ENCODE peak calls at places on chromosome 2, in eight cellular contexts. One of them, this sample, is unnamed.

GRCh38 chr2:212832211-212833195 is 293.9 kb upstream of the ERBB4 start:
- DNase-seq in Calu3: no peak
- DNase-seq in colonic mucosa: no peak
- DNase-seq in GM13977: peak; percentile 12
- DNase-seq in H1: no peak
- DNase-seq in cardiac muscle cell: no peak
- DNase-seq in transverse colon: no peak
- DNase-seq in BJ: no peak
- DNase-seq in this sample: no peak

GRCh38 chr2:25497862-25498407 is 156.2 kb upstream of the DNMT3A start:
- DNase-seq in Calu3: no peak
- DNase-seq in colonic mucosa: no peak
- DNase-seq in GM13977: peak; percentile 39
- DNase-seq in H1: no peak
- DNase-seq in cardiac muscle cell: no peak
- DNase-seq in transverse colon: no peak
- DNase-seq in BJ: no peak
- DNase-seq in this sample: no peak

GRCh38 chr2:120589782-120590608 is 145.7 kb upstream of the GLI2 start:
- DNase-seq in Calu3: no peak
- DNase-seq in colonic mucosa: no peak
- DNase-seq in GM13977: no peak
- DNase-seq in H1: no peak
- DNase-seq in cardiac muscle cell: no peak
- DNase-seq in transverse colon: no peak
- DNase-seq in BJ: peak; percentile 71
- DNase-seq in this sample: peak; percentile 75

GRCh38 chr2:37394263-37394662 is 49.8 kb downstream of the QPCT start:
- DNase-seq in Calu3: no peak
- DNase-seq in colonic mucosa: no peak
- DNase-seq in GM13977: no peak
- DNase-seq in H1: no peak
- DNase-seq in cardiac muscle cell: no peak
- DNase-seq in transverse colon: no peak
- DNase-seq in BJ: no peak
- DNase-seq in this sample: no peak

GRCh38 chr2:226742346-226742745 is 57.3 kb downstream of the IRS1 start:
- DNase-seq in Calu3: no peak
- DNase-seq in colonic mucosa: no peak
- DNase-seq in GM13977: no peak
- DNase-seq in H1: no peak
- DNase-seq in cardiac muscle cell: no peak
- DNase-seq in transverse colon: no peak
- DNase-seq in BJ: no peak
- DNase-seq in this sample: no peak

GRCh38 chr2:207008105-207008990 is 69.0 kb downstream of the CPO start:
- DNase-seq in Calu3: no peak
- DNase-seq in colonic mucosa: no peak
- DNase-seq in GM13977: no peak
- DNase-seq in H1: peak; percentile 63
- DNase-seq in cardiac muscle cell: no peak
- DNase-seq in transverse colon: no peak
- DNase-seq in BJ: no peak
- DNase-seq in this sample: no peak

GRCh38 chr2:129336276-129336675 is 643.2 kb upstream of the RAB6C start:
- DNase-seq in Calu3: no peak
- DNase-seq in colonic mucosa: no peak
- DNase-seq in GM13977: no peak
- DNase-seq in H1: no peak
- DNase-seq in cardiac muscle cell: no peak
- DNase-seq in transverse colon: no peak
- DNase-seq in BJ: no peak
- DNase-seq in this sample: no peak

GRCh38 chr2:14420851-14421250 is 211.7 kb upstream of the LRATD1 start:
- DNase-seq in Calu3: no peak
- DNase-seq in colonic mucosa: no peak
- DNase-seq in GM13977: no peak
- DNase-seq in H1: no peak
- DNase-seq in cardiac muscle cell: no peak
- DNase-seq in transverse colon: no peak
- DNase-seq in BJ: peak; percentile 9
- DNase-seq in this sample: no peak

GRCh38 chr2:176873403-176873802 is 339.2 kb upstream of the HNRNPA3 start:
- DNase-seq in Calu3: no peak
- DNase-seq in colonic mucosa: no peak
- DNase-seq in GM13977: no peak
- DNase-seq in H1: no peak
- DNase-seq in cardiac muscle cell: no peak
- DNase-seq in transverse colon: no peak
- DNase-seq in BJ: no peak
- DNase-seq in this sample: no peak

GRCh38 chr2:13433954-13434353 is 717.2 kb downstream of the TRIB2 start:
- DNase-seq in Calu3: no peak
- DNase-seq in colonic mucosa: no peak
- DNase-seq in GM13977: no peak
- DNase-seq in H1: no peak
- DNase-seq in cardiac muscle cell: no peak
- DNase-seq in transverse colon: no peak
- DNase-seq in BJ: no peak
- DNase-seq in this sample: no peak

GRCh38 chr2:209348453-209348852 is 75.4 kb upstream of the MAP2 start:
- DNase-seq in Calu3: no peak
- DNase-seq in colonic mucosa: no peak
- DNase-seq in GM13977: no peak
- DNase-seq in H1: no peak
- DNase-seq in cardiac muscle cell: no peak
- DNase-seq in transverse colon: no peak
- DNase-seq in BJ: no peak
- DNase-seq in this sample: no peak

GRCh38 chr2:150994041-150994440 is 267.6 kb downstream of the RBM43 start:
- DNase-seq in Calu3: no peak
- DNase-seq in colonic mucosa: no peak
- DNase-seq in GM13977: no peak
- DNase-seq in H1: no peak
- DNase-seq in cardiac muscle cell: no peak
- DNase-seq in transverse colon: no peak
- DNase-seq in BJ: no peak
- DNase-seq in this sample: peak; percentile 36

GRCh38 chr2:241200822-241201395 is 12.4 kb downstream of the ANO7 start:
- DNase-seq in Calu3: no peak
- DNase-seq in colonic mucosa: no peak
- DNase-seq in GM13977: no peak
- DNase-seq in H1: no peak
- DNase-seq in cardiac muscle cell: no peak
- DNase-seq in transverse colon: no peak
- DNase-seq in BJ: no peak
- DNase-seq in this sample: no peak

GRCh38 chr2:161134547-161135518 is 25.4 kb upstream of the TANK start:
- DNase-seq in Calu3: peak; percentile 36
- DNase-seq in colonic mucosa: peak; percentile 68
- DNase-seq in GM13977: no peak
- DNase-seq in H1: no peak
- DNase-seq in cardiac muscle cell: no peak
- DNase-seq in transverse colon: no peak
- DNase-seq in BJ: no peak
- DNase-seq in this sample: no peak

GRCh38 chr2:161136696-161137324 is 23.4 kb upstream of the TANK start:
- DNase-seq in Calu3: peak; percentile 26
- DNase-seq in colonic mucosa: no peak
- DNase-seq in GM13977: peak; percentile 40
- DNase-seq in H1: no peak
- DNase-seq in cardiac muscle cell: peak; percentile 21
- DNase-seq in transverse colon: no peak
- DNase-seq in BJ: no peak
- DNase-seq in this sample: no peak

GRCh38 chr2:161133366-161133765 is 26.9 kb upstream of the TANK start:
- DNase-seq in Calu3: no peak
- DNase-seq in colonic mucosa: no peak
- DNase-seq in GM13977: no peak
- DNase-seq in H1: no peak
- DNase-seq in cardiac muscle cell: no peak
- DNase-seq in transverse colon: no peak
- DNase-seq in BJ: no peak
- DNase-seq in this sample: no peak

GRCh38 chr2:161138429-161138828 is 21.8 kb upstream of the TANK start:
- DNase-seq in Calu3: peak; percentile 30
- DNase-seq in colonic mucosa: no peak
- DNase-seq in GM13977: no peak
- DNase-seq in H1: no peak
- DNase-seq in cardiac muscle cell: no peak
- DNase-seq in transverse colon: no peak
- DNase-seq in BJ: no peak
- DNase-seq in this sample: no peak

GRCh38 chr2:161136194-161136593 is 24.0 kb upstream of the TANK start:
- DNase-seq in Calu3: no peak
- DNase-seq in colonic mucosa: no peak
- DNase-seq in GM13977: no peak
- DNase-seq in H1: no peak
- DNase-seq in cardiac muscle cell: no peak
- DNase-seq in transverse colon: no peak
- DNase-seq in BJ: no peak
- DNase-seq in this sample: no peak
- TF ChIP-seq CTCF in Calu3: no peak
- TF ChIP-seq CTCF in colonic mucosa: no peak
- TF ChIP-seq CTCF in GM13977: no peak
- TF ChIP-seq CTCF in H1: no peak
- TF ChIP-seq CTCF in cardiac muscle cell: no peak
- TF ChIP-seq CTCF in transverse colon: no peak
- TF ChIP-seq CTCF in BJ: no peak
- TF ChIP-seq CTCF in this sample: no peak

GRCh38 chr2:215747244-215747620 is 266.1 kb downstream of the MREG start:
- DNase-seq in Calu3: no peak
- DNase-seq in colonic mucosa: no peak
- DNase-seq in GM13977: no peak
- DNase-seq in H1: no peak
- DNase-seq in cardiac muscle cell: no peak
- DNase-seq in transverse colon: no peak
- DNase-seq in BJ: no peak
- DNase-seq in this sample: no peak

GRCh38 chr2:215748446-215748845 is 264.9 kb downstream of the MREG start:
- DNase-seq in Calu3: no peak
- DNase-seq in colonic mucosa: no peak
- DNase-seq in GM13977: no peak
- DNase-seq in H1: no peak
- DNase-seq in cardiac muscle cell: no peak
- DNase-seq in transverse colon: peak; percentile 19
- DNase-seq in BJ: no peak
- DNase-seq in this sample: no peak

GRCh38 chr2:215750763-215751162 is 262.6 kb downstream of the MREG start:
- DNase-seq in Calu3: no peak
- DNase-seq in colonic mucosa: no peak
- DNase-seq in GM13977: no peak
- DNase-seq in H1: no peak
- DNase-seq in cardiac muscle cell: no peak
- DNase-seq in transverse colon: no peak
- DNase-seq in BJ: no peak
- DNase-seq in this sample: no peak

GRCh38 chr2:215751200-215751910 is 262.0 kb downstream of the MREG start:
- DNase-seq in Calu3: no peak
- DNase-seq in colonic mucosa: no peak
- DNase-seq in GM13977: no peak
- DNase-seq in H1: no peak
- DNase-seq in cardiac muscle cell: no peak
- DNase-seq in transverse colon: no peak
- DNase-seq in BJ: peak; percentile 72
- DNase-seq in this sample: no peak

GRCh38 chr2:215749092-215749957 is 264.0 kb downstream of the MREG start:
- DNase-seq in Calu3: no peak
- DNase-seq in colonic mucosa: no peak
- DNase-seq in GM13977: no peak
- DNase-seq in H1: no peak
- DNase-seq in cardiac muscle cell: no peak
- DNase-seq in transverse colon: peak; percentile 49
- DNase-seq in BJ: no peak
- DNase-seq in this sample: peak; percentile 82
- TF ChIP-seq CTCF in Calu3: no peak
- TF ChIP-seq CTCF in colonic mucosa: no peak
- TF ChIP-seq CTCF in GM13977: no peak
- TF ChIP-seq CTCF in H1: no peak
- TF ChIP-seq CTCF in cardiac muscle cell: no peak
- TF ChIP-seq CTCF in transverse colon: no peak
- TF ChIP-seq CTCF in BJ: no peak
- TF ChIP-seq CTCF in this sample: no peak

GRCh38 chr2:157592983-157593382 is 35.7 kb downstream of the ACVR1C start:
- DNase-seq in Calu3: no peak
- DNase-seq in colonic mucosa: no peak
- DNase-seq in GM13977: no peak
- DNase-seq in H1: no peak
- DNase-seq in cardiac muscle cell: no peak
- DNase-seq in transverse colon: no peak
- DNase-seq in BJ: peak; percentile 0
- DNase-seq in this sample: peak; percentile 1
- TF ChIP-seq CTCF in Calu3: no peak
- TF ChIP-seq CTCF in colonic mucosa: no peak
- TF ChIP-seq CTCF in GM13977: peak; percentile 17
- TF ChIP-seq CTCF in H1: no peak
- TF ChIP-seq CTCF in cardiac muscle cell: peak; percentile 30
- TF ChIP-seq CTCF in transverse colon: peak; percentile 12
- TF ChIP-seq CTCF in BJ: no peak
- TF ChIP-seq CTCF in this sample: peak; percentile 25

GRCh38 chr2:124027182-124027581 is 2.1 kb downstream of the CNTNAP5 start:
- DNase-seq in Calu3: peak; percentile 14
- DNase-seq in colonic mucosa: no peak
- DNase-seq in GM13977: peak; percentile 71
- DNase-seq in H1: no peak
- DNase-seq in cardiac muscle cell: peak; percentile 80
- DNase-seq in transverse colon: no peak
- DNase-seq in BJ: no peak
- DNase-seq in this sample: no peak
- TF ChIP-seq CTCF in Calu3: no peak
- TF ChIP-seq CTCF in colonic mucosa: peak; percentile 39
- TF ChIP-seq CTCF in GM13977: peak; percentile 60
- TF ChIP-seq CTCF in H1: no peak
- TF ChIP-seq CTCF in cardiac muscle cell: peak; percentile 70
- TF ChIP-seq CTCF in transverse colon: peak; percentile 38
- TF ChIP-seq CTCF in BJ: peak; percentile 61
- TF ChIP-seq CTCF in this sample: no peak